ENCODE peak calls at places on chromosomes 16 and 17, in seven cellular contexts. T is A673, Y is heart right ventricle, Q is uterus, W is colonic mucosa, A is IMR-90, X is ovary. R is an unnamed sample.

GRCh38 chr17:30969989-30970680 is 704 bp upstream of the RNF135 start:
- DNase-seq in W (peak), T (peak), Q (no peak), A (no peak), Y (no peak), X (no peak), R (peak)

GRCh38 chr17:78774956-78775571 is 7.0 kb downstream of the CYTH1 start:
- DNase-seq in W (no peak), T (no peak), A (no peak), Y (no peak), Q (no peak), X (no peak), R (no peak)

GRCh38 chr17:47834756-47835155 is 3.3 kb downstream of the LRRC46 start:
- DNase-seq in A (no peak), W (no peak), Y (no peak), T (no peak), X (no peak), Q (no peak), R (no peak)

GRCh38 chr16:23254338-23254737 is 47.8 kb upstream of the SCNN1B start:
- DNase-seq in X (no peak), T (no peak), W (no peak), A (peak), Q (no peak), Y (no peak), R (peak)

GRCh38 chr16:85061566-85061965 is 34.0 kb downstream of the KIAA0513 start:
- DNase-seq in Q (no peak), Y (peak), T (no peak), A (no peak), W (no peak), X (no peak), R (no peak)

GRCh38 chr16:165218-165538 is 600 bp upstream of the HBM start:
- DNase-seq in T (no peak), X (no peak), Q (no peak), Y (no peak), A (no peak), W (no peak), R (no peak)

GRCh38 chr16:12801511-12802042 is 2.1 kb downstream of the CPPED1 start:
- DNase-seq in Y (no peak), Q (no peak), A (peak), T (no peak), W (peak), X (peak), R (peak)

GRCh38 chr17:56505154-56505756 is 88.2 kb upstream of the NOG start:
- DNase-seq in X (no peak), A (no peak), Y (no peak), T (no peak), Q (no peak), W (no peak), R (no peak)

GRCh38 chr16:24731722-24732419 is 2.4 kb downstream of the TNRC6A start:
- DNase-seq in Q (no peak), A (no peak), W (no peak), T (no peak), Y (peak), X (no peak), R (no peak)

GRCh38 chr16:24729243-24729966 is at the start of gene TNRC6A:
- DNase-seq in T (peak), X (peak), Y (peak), Q (peak), A (peak), W (peak), R (peak)

GRCh38 chr16:24728891-24729242 is 584 bp upstream of the TNRC6A start:
- DNase-seq in Y (no peak), A (no peak), X (no peak), T (no peak), Q (no peak), W (no peak), R (no peak)

GRCh38 chr16:24729967-24730815 is 740 bp downstream of the TNRC6A start:
- DNase-seq in Q (peak), T (peak), Y (peak), W (peak), X (no peak), A (peak), R (no peak)

DNA sequence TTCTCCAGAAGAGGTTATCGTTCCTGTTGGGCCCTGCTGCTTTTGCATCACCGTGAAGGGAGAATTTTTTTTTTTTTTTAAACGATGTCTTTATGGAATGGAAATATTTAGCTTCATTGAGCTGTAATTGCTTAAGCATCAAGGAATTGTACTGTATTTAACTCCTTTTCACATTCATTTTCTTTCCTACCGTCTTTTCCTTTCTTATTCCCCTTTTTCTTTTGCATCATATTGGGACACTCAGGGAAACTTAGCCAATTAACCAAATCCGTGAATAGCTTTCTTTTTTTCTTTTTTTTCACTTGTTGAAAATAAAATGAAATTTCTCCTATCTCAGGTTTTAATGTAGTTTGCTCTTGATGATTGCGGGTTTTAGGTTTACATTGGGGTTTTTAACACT is 1.5 kb downstream of the TNRC6A start:
- DNase-seq in X (no peak), A (no peak), Q (no peak), W (no peak), Y (no peak), T (no peak), R (no peak)
- H3K4me3 ChIP-seq in X (peak), A (peak), Q (peak), W (peak), Y (peak), T (peak), R (peak)

GRCh38 chr17:34447406-34447805 is 84.4 kb upstream of the CCL1 start:
- DNase-seq in A (no peak), Y (no peak), Q (no peak), W (no peak), T (no peak), X (no peak), R (no peak)

GRCh38 chr17:34445145-34445544 is 82.1 kb upstream of the CCL1 start:
- DNase-seq in T (no peak), X (no peak), Y (no peak), W (no peak), A (no peak), Q (no peak), R (no peak)

GRCh38 chr17:34442387-34443111 is 79.5 kb upstream of the CCL1 start:
- DNase-seq in A (no peak), T (no peak), X (no peak), Q (no peak), Y (peak), W (no peak), R (no peak)

DNA sequence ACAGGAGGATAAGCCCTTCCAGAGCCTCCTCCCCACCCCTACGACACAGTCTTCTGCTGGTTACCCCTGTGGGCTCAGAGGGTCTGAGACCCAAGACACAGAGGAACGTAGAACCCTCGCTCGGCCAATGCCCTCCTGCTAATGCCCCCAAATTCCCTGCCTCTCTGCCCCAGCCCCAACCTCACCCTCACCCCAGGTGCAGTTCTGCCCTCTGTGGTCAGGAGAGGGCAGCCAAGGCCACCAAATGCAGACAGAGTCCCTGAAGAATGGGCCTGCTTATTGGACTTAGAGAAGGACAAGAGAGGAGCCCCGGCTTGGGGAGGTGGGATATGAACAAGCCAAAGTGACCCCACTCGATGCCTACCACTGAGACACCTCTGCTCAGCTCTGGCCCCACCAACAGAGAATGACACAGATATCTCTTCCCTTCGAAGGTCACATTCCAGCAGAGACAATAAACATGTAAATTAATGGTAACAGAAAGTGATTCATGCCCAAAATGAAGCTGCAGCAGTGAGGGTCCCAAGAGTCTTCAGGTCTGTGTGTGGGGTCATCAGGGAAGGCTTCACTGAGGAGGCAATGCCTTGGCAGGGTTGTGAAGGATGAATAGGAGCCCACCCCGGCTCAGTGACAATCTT is 80.9 kb upstream of the CCL1 start:
- DNase-seq in Y (peak), W (no peak), A (no peak), T (no peak), Q (no peak), X (peak), R (no peak)
- TF ChIP-seq CTCF in Y (peak), W (no peak), A (peak), T (no peak), Q (peak), X (no peak), R (peak)

GRCh38 chr17:75845933-75846700 is 1.9 kb upstream of the UNC13D start:
- DNase-seq in T (no peak), Q (no peak), Y (no peak), W (peak), A (no peak), X (no peak), R (no peak)

GRCh38 chr17:75848523-75849303 is 4.5 kb upstream of the UNC13D start:
- DNase-seq in A (peak), W (peak), Y (peak), X (peak), Q (peak), T (peak), R (no peak)

GRCh38 chr17:75846701-75847594 is 2.7 kb upstream of the UNC13D start:
- DNase-seq in Q (no peak), W (no peak), Y (no peak), X (no peak), A (no peak), T (no peak), R (no peak)

GRCh38 chr17:75849304-75849695 is 5.1 kb upstream of the UNC13D start:
- DNase-seq in A (no peak), T (no peak), Y (no peak), Q (no peak), X (no peak), W (no peak), R (no peak)

GRCh38 chr17:75847595-75848522 is 3.7 kb upstream of the UNC13D start:
- DNase-seq in T (no peak), Y (no peak), A (no peak), W (no peak), X (no peak), Q (no peak), R (no peak)
- H3K4me3 ChIP-seq in T (no peak), Y (no peak), A (no peak), W (no peak), X (no peak), Q (no peak), R (no peak)

GRCh38 chr17:19239544-19239943 is 2.4 kb downstream of the EPN2 start:
- DNase-seq in T (no peak), Y (no peak), X (no peak), Q (no peak), W (no peak), A (no peak), R (peak)
- TF ChIP-seq CTCF in T (no peak), Y (no peak), X (no peak), Q (no peak), W (no peak), A (no peak), R (no peak)

GRCh38 chr16:77962689-77963088 is 59.7 kb upstream of the CLEC3A start:
- DNase-seq in X (no peak), W (no peak), Q (no peak), A (no peak), T (no peak), Y (no peak), R (no peak)

GRCh38 chr16:77961811-77962210 is 60.5 kb upstream of the CLEC3A start:
- DNase-seq in Q (no peak), T (no peak), Y (no peak), A (peak), X (no peak), W (no peak), R (peak)

GRCh38 chr16:77960771-77961170 is 61.6 kb upstream of the CLEC3A start:
- DNase-seq in Q (no peak), A (no peak), Y (no peak), T (no peak), X (no peak), W (no peak), R (no peak)

GRCh38 chr16:77965346-77965745 is 57.0 kb upstream of the CLEC3A start:
- DNase-seq in T (no peak), W (no peak), Q (no peak), Y (peak), X (no peak), A (no peak), R (peak)

DNA sequence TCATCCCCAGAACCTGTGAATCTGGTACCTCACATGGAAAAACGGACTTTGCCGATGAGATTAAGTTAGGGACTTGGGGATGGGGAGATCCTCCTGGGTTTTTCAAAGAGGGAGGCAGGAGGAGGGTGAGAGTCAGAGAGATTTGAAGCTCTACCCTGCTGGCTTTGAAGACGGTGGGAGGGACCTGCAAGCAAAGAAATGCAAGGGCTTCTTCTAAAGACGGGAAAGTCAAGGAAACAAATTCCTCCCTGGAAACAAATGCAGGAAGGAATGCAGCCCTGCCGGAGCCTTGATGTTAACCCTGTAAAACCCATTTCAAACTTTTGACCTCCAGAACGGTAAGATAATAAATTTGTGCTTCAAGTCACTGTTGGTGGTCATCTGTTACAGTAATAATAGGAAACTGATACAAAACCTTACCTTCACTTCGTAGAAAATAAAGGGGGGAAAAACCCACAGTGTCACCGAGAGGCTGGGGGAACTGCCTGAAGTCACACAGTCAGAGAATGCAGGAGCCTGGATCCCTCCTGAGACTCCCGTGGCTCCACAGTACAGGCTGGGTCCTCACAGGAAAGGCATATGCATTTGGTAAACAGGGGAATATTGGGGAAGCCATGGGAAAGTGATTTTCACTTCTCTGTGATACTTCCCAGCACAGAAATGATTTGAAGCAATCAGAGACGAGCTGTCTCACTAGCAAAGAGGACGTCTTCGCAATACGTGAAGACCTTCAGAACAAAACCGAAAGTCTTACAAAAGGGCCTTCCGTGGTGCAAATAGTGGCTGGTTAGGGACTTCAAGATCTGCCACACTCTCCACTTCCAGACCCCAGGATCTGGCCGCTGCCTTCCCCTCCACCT is 58.9 kb upstream of the CLEC3A start:
- DNase-seq in X (no peak), Y (no peak), A (no peak), W (no peak), T (no peak), Q (no peak), R (no peak)
- H3K4me3 ChIP-seq in X (no peak), Y (no peak), A (no peak), W (no peak), T (no peak), Q (no peak), R (no peak)

DNA sequence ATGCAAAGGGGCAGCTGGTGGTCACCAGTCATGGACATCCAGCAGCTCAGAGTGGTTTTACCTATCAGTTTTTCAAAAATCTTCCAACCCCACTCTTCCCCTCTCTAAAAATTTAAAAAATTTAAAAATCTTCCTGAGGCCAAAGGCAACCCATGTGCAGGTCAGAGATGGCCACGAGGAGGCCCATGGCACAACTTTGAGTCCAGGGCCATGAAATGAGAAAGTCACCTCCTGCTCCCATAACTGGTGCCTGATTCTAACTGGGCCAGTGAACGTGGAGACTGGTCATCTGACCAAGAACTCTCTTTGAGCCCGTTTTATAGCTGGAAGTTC is 124.4 kb downstream of the XYLT1 start:
- DNase-seq in Y (no peak), Q (no peak), W (no peak), A (no peak), T (no peak), X (no peak), R (no peak)
- TF ChIP-seq CTCF in Y (no peak), Q (no peak), W (no peak), A (no peak), T (no peak), X (no peak), R (peak)

GRCh38 chr17:15648384-15648783 is 28.9 kb upstream of the FBXW10B start:
- DNase-seq in X (no peak), Q (no peak), T (no peak), W (no peak), A (no peak), Y (no peak), R (no peak)
- H3K4me3 ChIP-seq in X (no peak), Q (no peak), T (no peak), W (no peak), A (no peak), Y (peak), R (peak)

GRCh38 chr16:73057369-73058210 is 9.7 kb upstream of the ZFHX3 start:
- DNase-seq in Y (no peak), W (no peak), T (peak), A (no peak), X (peak), Q (no peak), R (no peak)
- TF ChIP-seq CTCF in Y (no peak), W (no peak), T (peak), A (peak), X (peak), Q (peak), R (peak)